ENCODE peak calls at places on chromosomes 1 and 21, in seven cellular contexts. B is HEK293T; F is GM04504; U is iris pigment epithelial cell; S is activated naive CD8-positive, alpha-beta T cell treated with anti-CD3 and anti-CD28 coated beads, Interleukin-2, amount 50 U/mL, for 24 hours; K is nucleus accumbens; H is anterior cingulate cortex. Q is an unnamed sample.

GRCh38 chr1:19894218-19894617 is 12.0 kb downstream of the OTUD3 start:
- DNase-seq in S (no peak), B (no peak), F (no peak), K (no peak), H (no peak), U (no peak), Q (no peak)

GRCh38 chr1:230917284-230918135 is 49.2 kb upstream of the C1orf198 start:
- DNase-seq in H (peak; percentile 48), B (peak; percentile 83), U (peak; percentile 79), F (peak; percentile 40), K (peak; percentile 66), S (peak; percentile 75), Q (peak; percentile 84)

GRCh38 chr1:241677171-241677570 is 25.1 kb downstream of the WDR64 start:
- DNase-seq in B (no peak), K (no peak), U (peak; percentile 55), H (no peak), S (peak; percentile 6), F (no peak), Q (peak; percentile 63)

GRCh38 chr1:197486948-197487347 is 218.9 kb downstream of the CRB1 start:
- DNase-seq in F (no peak), S (no peak), B (no peak), H (no peak), U (peak; percentile 21), K (no peak), Q (peak; percentile 9)

GRCh38 chr21:26385721-26386120 is 187.4 kb downstream of the CYYR1 start:
- DNase-seq in F (peak; percentile 21), U (peak; percentile 42), S (no peak), H (no peak), B (no peak), K (no peak), Q (no peak)

GRCh38 chr1:23384312-23385058 is 14.8 kb upstream of the ZNF436 start:
- DNase-seq in B (no peak), H (no peak), S (no peak), U (peak; percentile 90), F (no peak), K (no peak), Q (no peak)

GRCh38 chr1:190602325-190602724 is 124.7 kb upstream of the BRINP3 start:
- DNase-seq in K (no peak), F (no peak), S (no peak), H (no peak), B (no peak), U (no peak), Q (no peak)

GRCh38 chr21:45641480-45642035 is 2.0 kb upstream of the PCBP3 start:
- DNase-seq in S (no peak), K (no peak), F (no peak), U (no peak), B (no peak), H (no peak), Q (no peak)

GRCh38 chr1:45246760-45247159 is 40.4 kb upstream of the ZSWIM5 start:
- DNase-seq in S (no peak), F (peak; percentile 55), B (no peak), K (no peak), U (peak; percentile 96), H (no peak), Q (no peak)

GRCh38 chr1:228974296-228974695 is 239.0 kb downstream of the RHOU start:
- DNase-seq in K (no peak), S (no peak), F (no peak), H (no peak), U (no peak), B (no peak), Q (no peak)

GRCh38 chr1:86993269-86993985 is 79.0 kb downstream of the HS2ST1 start:
- DNase-seq in K (no peak), H (no peak), B (no peak), S (no peak), U (no peak), F (no peak), Q (no peak)

GRCh38 chr21:36282568-36283230 is 37.3 kb upstream of the MORC3 start:
- DNase-seq in U (peak; percentile 58), K (no peak), B (no peak), F (no peak), H (no peak), S (no peak), Q (peak; percentile 13)

GRCh38 chr1:185846672-185847440 is 112.7 kb downstream of the HMCN1 start:
- DNase-seq in B (no peak), F (peak; percentile 53), K (no peak), S (no peak), H (no peak), U (peak; percentile 81), Q (no peak)

GRCh38 chr1:198273901-198274300 is 117.1 kb downstream of the NEK7 start:
- DNase-seq in B (no peak), K (no peak), S (no peak), F (no peak), H (no peak), U (no peak), Q (no peak)